ENCODE peak calls at places on chromosomes 7 and 10, in seven cellular contexts. One of them, this sample, is unnamed.

GRCh38 chr7:140654661-140655060 is 14.0 kb upstream of the DENND2A start:
- DNase-seq in PC-3: no peak
- DNase-seq in hepatocyte: no peak
- DNase-seq in MM.1S: no peak
- DNase-seq in neural progenitor cell: no peak
- DNase-seq in GM23248: no peak
- DNase-seq in HCT116: no peak
- DNase-seq in this sample: no peak

GRCh38 chr7:66426332-66426731 is 202.3 kb upstream of the KCTD7 start:
- DNase-seq in neural progenitor cell: no peak
- DNase-seq in hepatocyte: no peak
- DNase-seq in MM.1S: no peak
- DNase-seq in GM23248: no peak
- DNase-seq in PC-3: no peak
- DNase-seq in HCT116: no peak
- DNase-seq in this sample: no peak

GRCh38 chr10:75208177-75208576 is 2.4 kb upstream of the VDAC2 start:
- DNase-seq in PC-3: peak; percentile 70
- DNase-seq in hepatocyte: peak; percentile 56
- DNase-seq in GM23248: peak; percentile 89
- DNase-seq in HCT116: no peak
- DNase-seq in MM.1S: no peak
- DNase-seq in neural progenitor cell: no peak
- DNase-seq in this sample: no peak

GRCh38 chr10:77537720-77538373 is 99.8 kb downstream of the KCNMA1 start:
- DNase-seq in PC-3: no peak
- DNase-seq in neural progenitor cell: no peak
- DNase-seq in MM.1S: no peak
- DNase-seq in HCT116: no peak
- DNase-seq in hepatocyte: no peak
- DNase-seq in GM23248: peak; percentile 30
- DNase-seq in this sample: no peak

GRCh38 chr10:26491934-26492333 is 53.8 kb downstream of the APBB1IP start:
- DNase-seq in MM.1S: no peak
- DNase-seq in HCT116: no peak
- DNase-seq in PC-3: no peak
- DNase-seq in GM23248: peak; percentile 64
- DNase-seq in neural progenitor cell: no peak
- DNase-seq in hepatocyte: no peak
- DNase-seq in this sample: no peak

GRCh38 chr7:157612664-157613561 is 276.1 kb downstream of the DNAJB6 start:
- DNase-seq in MM.1S: no peak
- DNase-seq in PC-3: peak; percentile 47
- DNase-seq in hepatocyte: peak; percentile 34
- DNase-seq in HCT116: no peak
- DNase-seq in neural progenitor cell: peak; percentile 31
- DNase-seq in GM23248: no peak
- DNase-seq in this sample: peak; percentile 6

GRCh38 chr7:148916186-148916585 is 32.1 kb upstream of the EZH2 start:
- DNase-seq in PC-3: no peak
- DNase-seq in MM.1S: no peak
- DNase-seq in neural progenitor cell: no peak
- DNase-seq in hepatocyte: no peak
- DNase-seq in HCT116: no peak
- DNase-seq in GM23248: peak; percentile 35
- DNase-seq in this sample: no peak

GRCh38 chr7:32158751-32159360 is 88.6 kb upstream of the PDE1C start:
- DNase-seq in neural progenitor cell: no peak
- DNase-seq in GM23248: peak; percentile 36
- DNase-seq in hepatocyte: no peak
- DNase-seq in PC-3: peak; percentile 36
- DNase-seq in MM.1S: no peak
- DNase-seq in HCT116: no peak
- DNase-seq in this sample: no peak

GRCh38 chr7:149409889-149410288 is 51.0 kb downstream of the ZNF777 start:
- DNase-seq in MM.1S: no peak
- DNase-seq in PC-3: no peak
- DNase-seq in HCT116: no peak
- DNase-seq in hepatocyte: no peak
- DNase-seq in GM23248: no peak
- DNase-seq in neural progenitor cell: no peak
- DNase-seq in this sample: no peak

GRCh38 chr10:110488124-110488681 is 9.5 kb upstream of the DUSP5 start:
- DNase-seq in hepatocyte: no peak
- DNase-seq in GM23248: peak; percentile 31
- DNase-seq in PC-3: peak; percentile 68
- DNase-seq in HCT116: no peak
- DNase-seq in neural progenitor cell: no peak
- DNase-seq in MM.1S: no peak
- DNase-seq in this sample: no peak

GRCh38 chr7:142866361-142867096 is 11.7 kb downstream of the EPHB6 start:
- DNase-seq in PC-3: peak; percentile 73
- DNase-seq in GM23248: peak; percentile 35
- DNase-seq in neural progenitor cell: peak; percentile 64
- DNase-seq in hepatocyte: peak; percentile 62
- DNase-seq in MM.1S: peak; percentile 30
- DNase-seq in HCT116: no peak
- DNase-seq in this sample: peak; percentile 85
- TF ChIP-seq EZH2phosphoT487 in PC-3: no peak
- TF ChIP-seq EZH2phosphoT487 in GM23248: no peak
- TF ChIP-seq EZH2phosphoT487 in neural progenitor cell: no peak
- TF ChIP-seq EZH2phosphoT487 in hepatocyte: no peak
- TF ChIP-seq EZH2phosphoT487 in MM.1S: no peak
- TF ChIP-seq EZH2phosphoT487 in HCT116: no peak
- TF ChIP-seq EZH2phosphoT487 in this sample: no peak

GRCh38 chr10:101237908-101238731 is 8.9 kb upstream of the LBX1 start:
- DNase-seq in hepatocyte: no peak
- DNase-seq in GM23248: no peak
- DNase-seq in PC-3: no peak
- DNase-seq in HCT116: no peak
- DNase-seq in MM.1S: no peak
- DNase-seq in neural progenitor cell: peak; percentile 40
- DNase-seq in this sample: no peak

GRCh38 chr10:101235766-101236165 is 6.5 kb upstream of the LBX1 start:
- DNase-seq in hepatocyte: no peak
- DNase-seq in HCT116: no peak
- DNase-seq in MM.1S: no peak
- DNase-seq in neural progenitor cell: peak; percentile 61
- DNase-seq in PC-3: no peak
- DNase-seq in GM23248: no peak
- DNase-seq in this sample: peak; percentile 77

GRCh38 chr10:101238732-101239105 is 9.5 kb upstream of the LBX1 start:
- DNase-seq in GM23248: peak; percentile 17
- DNase-seq in hepatocyte: no peak
- DNase-seq in PC-3: peak; percentile 38
- DNase-seq in HCT116: peak; percentile 18
- DNase-seq in neural progenitor cell: peak; percentile 81
- DNase-seq in MM.1S: no peak
- DNase-seq in this sample: peak; percentile 63

GRCh38 chr10:101236376-101237079 is 7.3 kb upstream of the LBX1 start:
- DNase-seq in hepatocyte: no peak
- DNase-seq in GM23248: peak; percentile 73
- DNase-seq in neural progenitor cell: peak; percentile 73
- DNase-seq in PC-3: no peak
- DNase-seq in MM.1S: no peak
- DNase-seq in HCT116: no peak
- DNase-seq in this sample: peak; percentile 81

GRCh38 chr10:101237080-101237817 is 8.0 kb upstream of the LBX1 start:
- DNase-seq in neural progenitor cell: peak; percentile 72
- DNase-seq in hepatocyte: no peak
- DNase-seq in MM.1S: no peak
- DNase-seq in PC-3: no peak
- DNase-seq in HCT116: no peak
- DNase-seq in GM23248: no peak
- DNase-seq in this sample: peak; percentile 79
- TF ChIP-seq EZH2 in neural progenitor cell: peak; percentile 76
- TF ChIP-seq EZH2 in hepatocyte: peak; percentile 78
- TF ChIP-seq EZH2 in MM.1S: no peak
- TF ChIP-seq EZH2 in PC-3: no peak
- TF ChIP-seq EZH2 in HCT116: no peak
- TF ChIP-seq EZH2 in GM23248: no peak
- TF ChIP-seq EZH2 in this sample: peak; percentile 97

GRCh38 chr7:55060690-55061414 is 42.0 kb downstream of the EGFR start:
- DNase-seq in GM23248: peak; percentile 68
- DNase-seq in MM.1S: no peak
- DNase-seq in hepatocyte: no peak
- DNase-seq in HCT116: no peak
- DNase-seq in neural progenitor cell: no peak
- DNase-seq in PC-3: no peak
- DNase-seq in this sample: no peak
- TF ChIP-seq EZH2phosphoT487 in GM23248: no peak
- TF ChIP-seq EZH2phosphoT487 in MM.1S: no peak
- TF ChIP-seq EZH2phosphoT487 in hepatocyte: no peak
- TF ChIP-seq EZH2phosphoT487 in HCT116: no peak
- TF ChIP-seq EZH2phosphoT487 in neural progenitor cell: no peak
- TF ChIP-seq EZH2phosphoT487 in PC-3: no peak
- TF ChIP-seq EZH2phosphoT487 in this sample: no peak

DNA sequence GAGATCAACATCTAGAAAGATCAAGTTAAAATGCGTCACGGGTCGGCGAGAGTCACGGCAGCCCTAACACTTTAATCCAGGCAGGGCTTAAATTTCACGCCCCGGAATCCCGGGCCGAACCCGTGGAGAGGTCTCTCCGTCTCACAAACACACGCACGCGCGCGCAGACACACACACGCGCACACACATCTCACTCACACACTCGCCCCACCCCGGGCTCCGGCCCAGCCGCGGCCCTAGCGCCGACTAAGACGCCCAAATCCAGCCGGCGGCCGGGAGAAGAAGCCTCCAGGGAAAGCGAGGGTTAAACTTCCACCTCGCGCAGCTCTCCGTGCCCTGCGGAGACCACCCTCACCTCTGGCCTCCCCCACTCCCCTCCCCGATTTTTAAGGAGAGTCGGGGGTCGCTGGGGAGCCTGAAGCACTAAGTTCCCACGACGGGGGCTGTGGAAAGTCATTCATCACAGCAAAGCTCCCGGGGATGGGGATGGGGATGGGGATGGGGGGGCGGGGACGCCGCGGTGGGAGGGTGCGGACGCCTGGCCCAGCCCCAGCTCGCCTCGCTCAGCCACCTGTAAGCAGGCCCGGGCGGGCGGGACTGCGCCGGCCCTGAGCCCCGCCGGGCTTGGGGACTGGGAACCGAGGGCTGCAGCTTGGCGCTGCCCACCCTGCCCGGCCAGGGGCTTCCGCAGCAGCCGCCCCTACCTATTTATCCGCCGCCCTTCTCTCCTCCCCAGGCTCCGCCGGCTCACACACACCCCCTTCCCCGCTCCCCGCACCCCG is 1.6 kb downstream of the PDGFA start:
- DNase-seq in MM.1S: no peak
- DNase-seq in PC-3: peak; percentile 42
- DNase-seq in HCT116: no peak
- DNase-seq in hepatocyte: peak; percentile 83
- DNase-seq in neural progenitor cell: peak; percentile 71
- DNase-seq in GM23248: peak; percentile 73
- DNase-seq in this sample: peak; percentile 67
- TF ChIP-seq EZH2 in MM.1S: no peak
- TF ChIP-seq EZH2 in PC-3: no peak
- TF ChIP-seq EZH2 in HCT116: no peak
- TF ChIP-seq EZH2 in hepatocyte: peak; percentile 29
- TF ChIP-seq EZH2 in neural progenitor cell: peak; percentile 64
- TF ChIP-seq EZH2 in GM23248: no peak
- TF ChIP-seq EZH2 in this sample: no peak

GRCh38 chr10:126902157-126902556 is 3.1 kb upstream of the DOCK1 start:
- DNase-seq in GM23248: peak; percentile 86
- DNase-seq in neural progenitor cell: no peak
- DNase-seq in MM.1S: no peak
- DNase-seq in hepatocyte: peak; percentile 50
- DNase-seq in PC-3: peak; percentile 80
- DNase-seq in HCT116: peak; percentile 69
- DNase-seq in this sample: no peak
- TF ChIP-seq EZH2phosphoT487 in GM23248: no peak
- TF ChIP-seq EZH2phosphoT487 in neural progenitor cell: no peak
- TF ChIP-seq EZH2phosphoT487 in MM.1S: no peak
- TF ChIP-seq EZH2phosphoT487 in hepatocyte: no peak
- TF ChIP-seq EZH2phosphoT487 in PC-3: no peak
- TF ChIP-seq EZH2phosphoT487 in HCT116: no peak
- TF ChIP-seq EZH2phosphoT487 in this sample: no peak

GRCh38 chr7:127252380-127252718 is 392 bp downstream of the GRM8 start:
- DNase-seq in MM.1S: no peak
- DNase-seq in HCT116: no peak
- DNase-seq in neural progenitor cell: peak; percentile 12
- DNase-seq in GM23248: no peak
- DNase-seq in PC-3: no peak
- DNase-seq in hepatocyte: no peak
- DNase-seq in this sample: peak; percentile 25
- TF ChIP-seq EZH2 in MM.1S: no peak
- TF ChIP-seq EZH2 in HCT116: no peak
- TF ChIP-seq EZH2 in neural progenitor cell: peak; percentile 64
- TF ChIP-seq EZH2 in GM23248: peak; percentile 99
- TF ChIP-seq EZH2 in PC-3: no peak
- TF ChIP-seq EZH2 in hepatocyte: peak; percentile 80
- TF ChIP-seq EZH2 in this sample: no peak

GRCh38 chr10:841535-841934 is 90.0 kb downstream of the LARP4B start:
- DNase-seq in HCT116: no peak
- DNase-seq in neural progenitor cell: no peak
- DNase-seq in MM.1S: no peak
- DNase-seq in GM23248: no peak
- DNase-seq in hepatocyte: no peak
- DNase-seq in PC-3: no peak
- DNase-seq in this sample: no peak

GRCh38 chr10:842795-843194 is 88.7 kb downstream of the LARP4B start:
- DNase-seq in HCT116: no peak
- DNase-seq in neural progenitor cell: no peak
- DNase-seq in hepatocyte: no peak
- DNase-seq in MM.1S: no peak
- DNase-seq in PC-3: no peak
- DNase-seq in GM23248: no peak
- DNase-seq in this sample: no peak

GRCh38 chr10:845526-845925 is 86.0 kb downstream of the LARP4B start:
- DNase-seq in neural progenitor cell: no peak
- DNase-seq in hepatocyte: no peak
- DNase-seq in PC-3: no peak
- DNase-seq in MM.1S: no peak
- DNase-seq in GM23248: no peak
- DNase-seq in HCT116: no peak
- DNase-seq in this sample: no peak

GRCh38 chr10:843703-844102 is 87.8 kb downstream of the LARP4B start:
- DNase-seq in hepatocyte: no peak
- DNase-seq in neural progenitor cell: no peak
- DNase-seq in HCT116: no peak
- DNase-seq in MM.1S: no peak
- DNase-seq in PC-3: no peak
- DNase-seq in GM23248: peak; percentile 10
- DNase-seq in this sample: no peak

DNA sequence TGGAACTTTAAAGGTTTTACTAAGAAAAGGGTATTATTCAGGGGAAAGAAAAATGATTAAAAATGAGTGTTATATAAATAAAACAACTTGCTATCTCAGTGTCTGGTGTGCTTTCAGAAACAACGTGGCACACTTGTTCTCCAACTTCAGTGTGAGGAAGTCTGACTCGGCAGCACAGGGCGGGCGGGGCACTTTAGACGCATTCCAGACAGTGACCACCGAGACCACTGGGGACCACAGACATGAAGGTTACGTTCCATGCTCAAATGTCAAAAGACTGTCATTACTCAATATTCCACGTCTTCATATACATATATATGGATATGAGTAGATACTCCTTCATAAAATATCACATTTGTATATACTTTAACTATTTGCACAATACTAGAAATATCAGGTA is 87.0 kb downstream of the LARP4B start:
- DNase-seq in MM.1S: no peak
- DNase-seq in HCT116: no peak
- DNase-seq in GM23248: peak; percentile 40
- DNase-seq in hepatocyte: no peak
- DNase-seq in PC-3: no peak
- DNase-seq in neural progenitor cell: no peak
- DNase-seq in this sample: no peak
- TF ChIP-seq EZH2phosphoT487 in MM.1S: no peak
- TF ChIP-seq EZH2phosphoT487 in HCT116: no peak
- TF ChIP-seq EZH2phosphoT487 in GM23248: no peak
- TF ChIP-seq EZH2phosphoT487 in hepatocyte: no peak
- TF ChIP-seq EZH2phosphoT487 in PC-3: no peak
- TF ChIP-seq EZH2phosphoT487 in neural progenitor cell: no peak
- TF ChIP-seq EZH2phosphoT487 in this sample: no peak

GRCh38 chr10:129968020-129968861 is 4.2 kb upstream of the EBF3 start:
- DNase-seq in GM23248: no peak
- DNase-seq in HCT116: no peak
- DNase-seq in PC-3: no peak
- DNase-seq in hepatocyte: no peak
- DNase-seq in MM.1S: no peak
- DNase-seq in neural progenitor cell: peak; percentile 53
- DNase-seq in this sample: no peak
- TF ChIP-seq EZH2 in GM23248: peak; percentile 83
- TF ChIP-seq EZH2 in HCT116: no peak
- TF ChIP-seq EZH2 in PC-3: no peak
- TF ChIP-seq EZH2 in hepatocyte: peak; percentile 20
- TF ChIP-seq EZH2 in MM.1S: no peak
- TF ChIP-seq EZH2 in neural progenitor cell: peak; percentile 92
- TF ChIP-seq EZH2 in this sample: no peak

This sample was measured in GM23338.